ENCODE peak calls at places on chromosomes 6 and 20, in nine cellular contexts. G is mucosa of gallbladder; X is SJSA1; E is activated CD8-positive, alpha-beta memory T cell treated with anti-CD3 and anti-CD28 coated beads for 24 hours; D is lower lobe of right lung; I is cardiac muscle cell; K is naive thymus-derived CD8-positive, alpha-beta T cell; N is activated T-helper 1 cell treated with anti-CD3 and anti-CD28 coated beads, Interleukin-2, amount 50 U/mL, for 16 hours; Q is ACHN. H is an unnamed sample.

GRCh38 chr6:87115402-87116135 is 20.7 kb upstream of the CGA start:
- DNase-seq in Q (no peak), N (no peak), D (no peak), G (no peak), X (no peak), E (no peak), K (no peak), I (no peak), H (no peak)

GRCh38 chr20:1934578-1935573 is 39.7 kb downstream of the SIRPA start:
- DNase-seq in E (no peak), I (peak), G (peak), Q (no peak), D (no peak), K (no peak), N (no peak), X (no peak), H (peak)

GRCh38 chr6:113481910-113482309 is 375.2 kb upstream of the MARCKS start:
- DNase-seq in Q (no peak), I (no peak), N (no peak), G (no peak), E (no peak), K (no peak), X (no peak), D (no peak), H (no peak)

GRCh38 chr20:38927902-38928578 is 1.8 kb downstream of the FAM83D start:
- DNase-seq in X (no peak), I (no peak), G (no peak), Q (no peak), D (no peak), K (no peak), E (no peak), N (no peak), H (no peak)

GRCh38 chr20:33724439-33725094 is 4.5 kb upstream of the PXMP4 start:
- DNase-seq in I (peak), X (no peak), D (no peak), K (no peak), N (no peak), G (no peak), Q (no peak), E (no peak), H (no peak)

GRCh38 chr20:8901237-8902025 is 167.5 kb upstream of the PLCB4 start:
- DNase-seq in K (no peak), G (no peak), E (no peak), N (no peak), I (no peak), Q (no peak), D (no peak), X (no peak), H (peak)

GRCh38 chr6:10528170-10528981 is 7.2 kb downstream of the GCNT2 start:
- DNase-seq in G (peak), I (peak), D (no peak), E (peak), N (no peak), X (peak), K (no peak), Q (peak), H (no peak)

GRCh38 chr6:829646-830045 is 136.7 kb upstream of the EXOC2 start:
- DNase-seq in E (no peak), G (no peak), X (peak), I (no peak), K (no peak), N (no peak), Q (no peak), D (no peak), H (no peak)

GRCh38 chr6:38187285-38187684 is 367.8 kb downstream of the ZFAND3 start:
- DNase-seq in I (no peak), D (no peak), E (peak), Q (no peak), N (no peak), X (no peak), K (no peak), G (no peak), H (peak)

GRCh38 chr20:62019881-62020492 is 45.7 kb downstream of the TAF4 start:
- DNase-seq in X (no peak), I (no peak), E (no peak), Q (no peak), N (no peak), K (no peak), G (no peak), D (peak), H (peak)

GRCh38 chr6:134898575-134898974 is 51.3 kb downstream of the ALDH8A1 start:
- DNase-seq in N (no peak), K (no peak), X (no peak), E (no peak), Q (no peak), I (no peak), D (no peak), G (no peak), H (no peak)

GRCh38 chr6:93416575-93417420 is 2.6 kb downstream of the EPHA7 start:
- DNase-seq in N (no peak), I (peak), K (no peak), X (no peak), E (peak), D (peak), G (peak), Q (peak), H (peak)

H was measured in posterior vena cava.